ENCODE peak calls at places on chromosomes 1 and 21, in nine cellular contexts. One of them, this sample, is unnamed. For H3K4me1, the result is how much of the 10 kb centered on the place peaks cover.

GRCh38 chr1:77905603-77906002 is 17.2 kb downstream of the NEXN start:
- DNase-seq in sigmoid colon: no peak
- DNase-seq in hepatocyte: no peak
- DNase-seq in effector memory CD4-positive, alpha-beta T cell: no peak
- DNase-seq in Peyer's patch: no peak
- DNase-seq in left ventricle myocardium inferior: no peak
- DNase-seq in neuronal stem cell: no peak
- DNase-seq in neural progenitor cell: no peak
- DNase-seq in A549: no peak
- DNase-seq in this sample: no peak

GRCh38 chr1:119371800-119372199 is 3.2 kb downstream of the HAO2 start:
- DNase-seq in sigmoid colon: no peak
- DNase-seq in hepatocyte: no peak
- DNase-seq in effector memory CD4-positive, alpha-beta T cell: no peak
- DNase-seq in Peyer's patch: no peak
- DNase-seq in left ventricle myocardium inferior: no peak
- DNase-seq in neuronal stem cell: no peak
- DNase-seq in neural progenitor cell: no peak
- DNase-seq in A549: no peak
- DNase-seq in this sample: no peak

GRCh38 chr1:163467291-163467690 is 145.5 kb downstream of the NUF2 start:
- DNase-seq in sigmoid colon: no peak
- DNase-seq in hepatocyte: no peak
- DNase-seq in effector memory CD4-positive, alpha-beta T cell: no peak
- DNase-seq in Peyer's patch: no peak
- DNase-seq in left ventricle myocardium inferior: no peak
- DNase-seq in neuronal stem cell: no peak
- DNase-seq in neural progenitor cell: no peak
- DNase-seq in A549: no peak
- DNase-seq in this sample: no peak

GRCh38 chr1:210900079-210900478 is 233.9 kb downstream of the KCNH1 start:
- DNase-seq in sigmoid colon: no peak
- DNase-seq in hepatocyte: no peak
- DNase-seq in effector memory CD4-positive, alpha-beta T cell: no peak
- DNase-seq in Peyer's patch: no peak
- DNase-seq in left ventricle myocardium inferior: no peak
- DNase-seq in neuronal stem cell: no peak
- DNase-seq in neural progenitor cell: no peak
- DNase-seq in A549: no peak
- DNase-seq in this sample: no peak

GRCh38 chr1:12140016-12140415 is 26.8 kb upstream of the TNFRSF1B start:
- DNase-seq in sigmoid colon: no peak
- DNase-seq in hepatocyte: no peak
- DNase-seq in effector memory CD4-positive, alpha-beta T cell: no peak
- DNase-seq in Peyer's patch: no peak
- DNase-seq in left ventricle myocardium inferior: peak
- DNase-seq in neuronal stem cell: no peak
- DNase-seq in neural progenitor cell: no peak
- DNase-seq in A549: no peak
- DNase-seq in this sample: no peak

GRCh38 chr1:172991674-172992400 is 58.9 kb downstream of the TNFSF18 start:
- DNase-seq in sigmoid colon: no peak
- DNase-seq in hepatocyte: no peak
- DNase-seq in effector memory CD4-positive, alpha-beta T cell: no peak
- DNase-seq in Peyer's patch: no peak
- DNase-seq in left ventricle myocardium inferior: no peak
- DNase-seq in neuronal stem cell: no peak
- DNase-seq in neural progenitor cell: no peak
- DNase-seq in A549: no peak
- DNase-seq in this sample: no peak

GRCh38 chr1:116565222-116565621 is 5.6 kb downstream of the CD58 start:
- DNase-seq in sigmoid colon: no peak
- DNase-seq in hepatocyte: no peak
- DNase-seq in effector memory CD4-positive, alpha-beta T cell: no peak
- DNase-seq in Peyer's patch: no peak
- DNase-seq in left ventricle myocardium inferior: no peak
- DNase-seq in neuronal stem cell: no peak
- DNase-seq in neural progenitor cell: no peak
- DNase-seq in A549: no peak
- DNase-seq in this sample: no peak

GRCh38 chr1:44786138-44786840 is 1.7 kb downstream of the BEST4 start:
- DNase-seq in sigmoid colon: peak
- DNase-seq in hepatocyte: peak
- DNase-seq in effector memory CD4-positive, alpha-beta T cell: peak
- DNase-seq in Peyer's patch: peak
- DNase-seq in left ventricle myocardium inferior: peak
- DNase-seq in neuronal stem cell: no peak
- DNase-seq in neural progenitor cell: peak
- DNase-seq in A549: peak
- DNase-seq in this sample: no peak

GRCh38 chr1:56830052-56830451 is 10.8 kb upstream of the FYB2 start:
- DNase-seq in sigmoid colon: no peak
- DNase-seq in hepatocyte: no peak
- DNase-seq in effector memory CD4-positive, alpha-beta T cell: no peak
- DNase-seq in Peyer's patch: no peak
- DNase-seq in left ventricle myocardium inferior: no peak
- DNase-seq in neuronal stem cell: no peak
- DNase-seq in neural progenitor cell: no peak
- DNase-seq in A549: no peak
- DNase-seq in this sample: no peak

GRCh38 chr1:243930822-243931671 is 81.0 kb upstream of the AKT3 start:
- DNase-seq in sigmoid colon: no peak
- DNase-seq in hepatocyte: peak
- DNase-seq in effector memory CD4-positive, alpha-beta T cell: no peak
- DNase-seq in Peyer's patch: no peak
- DNase-seq in left ventricle myocardium inferior: no peak
- DNase-seq in neuronal stem cell: peak
- DNase-seq in neural progenitor cell: peak
- DNase-seq in A549: no peak
- DNase-seq in this sample: no peak

GRCh38 chr1:71303617-71304041 is 222.8 kb upstream of the ZRANB2 start:
- DNase-seq in sigmoid colon: no peak
- DNase-seq in hepatocyte: no peak
- DNase-seq in effector memory CD4-positive, alpha-beta T cell: no peak
- DNase-seq in Peyer's patch: no peak
- DNase-seq in left ventricle myocardium inferior: no peak
- DNase-seq in neuronal stem cell: no peak
- DNase-seq in neural progenitor cell: no peak
- DNase-seq in A549: no peak
- DNase-seq in this sample: no peak

DNA sequence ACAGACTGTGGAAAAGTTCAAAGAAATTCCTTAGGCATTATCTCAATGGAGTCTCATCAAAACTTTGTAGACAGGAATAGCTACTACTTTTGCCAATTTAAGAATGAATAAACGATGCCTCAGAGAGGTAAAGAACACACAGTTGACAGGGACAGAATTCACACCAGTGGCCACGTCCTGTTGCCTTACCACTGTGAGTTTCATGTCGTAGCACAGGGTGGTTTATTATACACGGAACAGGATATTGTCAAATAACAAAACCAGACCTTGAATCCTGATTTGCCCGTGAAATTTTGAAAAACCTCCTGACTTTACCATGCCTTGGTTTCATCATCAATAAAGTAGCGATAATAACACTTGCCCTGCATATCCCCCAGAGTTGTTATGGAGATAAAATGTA is 408.0 kb upstream of the RUNX1 start:
- DNase-seq in sigmoid colon: no peak
- DNase-seq in hepatocyte: no peak
- DNase-seq in effector memory CD4-positive, alpha-beta T cell: no peak
- DNase-seq in Peyer's patch: no peak
- DNase-seq in left ventricle myocardium inferior: no peak
- DNase-seq in neuronal stem cell: no peak
- DNase-seq in neural progenitor cell: no peak
- DNase-seq in A549: no peak
- DNase-seq in this sample: no peak
- H3K4me1 ChIP-seq in sigmoid colon: under half
- H3K4me1 ChIP-seq in hepatocyte: under half
- H3K4me1 ChIP-seq in effector memory CD4-positive, alpha-beta T cell: under half
- H3K4me1 ChIP-seq in Peyer's patch: under half
- H3K4me1 ChIP-seq in left ventricle myocardium inferior: under half
- H3K4me1 ChIP-seq in neuronal stem cell: under half
- H3K4me1 ChIP-seq in neural progenitor cell: under half
- H3K4me1 ChIP-seq in A549: under half
- H3K4me1 ChIP-seq in this sample: under half

DNA sequence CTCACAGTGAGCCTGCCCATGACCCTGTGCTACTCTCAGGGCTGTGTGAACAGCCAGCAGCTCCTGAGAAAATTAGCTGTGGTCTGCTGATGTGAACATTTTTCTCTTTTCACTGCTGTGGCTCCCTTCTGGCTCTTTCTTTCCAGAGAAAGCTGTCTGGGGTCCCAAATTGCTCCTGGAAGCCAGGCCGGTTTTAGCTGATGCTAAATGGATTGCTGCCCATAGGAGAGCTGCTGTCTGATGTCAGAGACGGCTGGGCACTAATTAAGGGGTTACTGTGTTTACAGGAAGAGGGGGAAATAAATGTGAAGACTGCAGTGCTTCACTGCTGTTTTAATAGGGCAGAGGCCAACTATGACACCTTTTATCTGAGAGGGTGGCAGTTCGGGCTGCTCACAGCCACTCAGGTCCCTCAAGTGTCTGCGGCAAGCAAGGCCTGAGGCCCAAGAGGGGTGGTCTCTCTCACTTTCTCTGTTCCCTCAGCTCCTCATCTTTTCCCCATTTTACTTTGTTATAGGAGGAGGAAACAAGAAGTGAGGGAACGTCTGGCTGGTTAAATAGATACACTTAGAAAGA is 106.0 kb upstream of the GNG12 start:
- DNase-seq in sigmoid colon: no peak
- DNase-seq in hepatocyte: no peak
- DNase-seq in effector memory CD4-positive, alpha-beta T cell: no peak
- DNase-seq in Peyer's patch: no peak
- DNase-seq in left ventricle myocardium inferior: no peak
- DNase-seq in neuronal stem cell: no peak
- DNase-seq in neural progenitor cell: no peak
- DNase-seq in A549: no peak
- DNase-seq in this sample: no peak
- H3K4me1 ChIP-seq in sigmoid colon: under half
- H3K4me1 ChIP-seq in hepatocyte: under half
- H3K4me1 ChIP-seq in effector memory CD4-positive, alpha-beta T cell: under half
- H3K4me1 ChIP-seq in Peyer's patch: under half
- H3K4me1 ChIP-seq in left ventricle myocardium inferior: under half
- H3K4me1 ChIP-seq in neuronal stem cell: under half
- H3K4me1 ChIP-seq in neural progenitor cell: under half
- H3K4me1 ChIP-seq in A549: under half
- H3K4me1 ChIP-seq in this sample: under half

GRCh38 chr1:17563494-17564281 is 24.2 kb downstream of the ARHGEF10L start:
- DNase-seq in sigmoid colon: no peak
- DNase-seq in hepatocyte: no peak
- DNase-seq in effector memory CD4-positive, alpha-beta T cell: no peak
- DNase-seq in Peyer's patch: no peak
- DNase-seq in left ventricle myocardium inferior: peak
- DNase-seq in neuronal stem cell: no peak
- DNase-seq in neural progenitor cell: no peak
- DNase-seq in A549: no peak
- DNase-seq in this sample: no peak

GRCh38 chr1:17564458-17565393 is 25.2 kb downstream of the ARHGEF10L start:
- DNase-seq in sigmoid colon: no peak
- DNase-seq in hepatocyte: no peak
- DNase-seq in effector memory CD4-positive, alpha-beta T cell: no peak
- DNase-seq in Peyer's patch: peak
- DNase-seq in left ventricle myocardium inferior: no peak
- DNase-seq in neuronal stem cell: no peak
- DNase-seq in neural progenitor cell: peak
- DNase-seq in A549: no peak
- DNase-seq in this sample: peak

GRCh38 chr1:17566892-17567291 is 27.4 kb downstream of the ARHGEF10L start:
- DNase-seq in sigmoid colon: no peak
- DNase-seq in hepatocyte: no peak
- DNase-seq in effector memory CD4-positive, alpha-beta T cell: no peak
- DNase-seq in Peyer's patch: no peak
- DNase-seq in left ventricle myocardium inferior: no peak
- DNase-seq in neuronal stem cell: no peak
- DNase-seq in neural progenitor cell: no peak
- DNase-seq in A549: no peak
- DNase-seq in this sample: peak

GRCh38 chr1:17567582-17567981 is 28.1 kb downstream of the ARHGEF10L start:
- DNase-seq in sigmoid colon: peak
- DNase-seq in hepatocyte: no peak
- DNase-seq in effector memory CD4-positive, alpha-beta T cell: no peak
- DNase-seq in Peyer's patch: no peak
- DNase-seq in left ventricle myocardium inferior: no peak
- DNase-seq in neuronal stem cell: no peak
- DNase-seq in neural progenitor cell: no peak
- DNase-seq in A549: no peak
- DNase-seq in this sample: no peak

DNA sequence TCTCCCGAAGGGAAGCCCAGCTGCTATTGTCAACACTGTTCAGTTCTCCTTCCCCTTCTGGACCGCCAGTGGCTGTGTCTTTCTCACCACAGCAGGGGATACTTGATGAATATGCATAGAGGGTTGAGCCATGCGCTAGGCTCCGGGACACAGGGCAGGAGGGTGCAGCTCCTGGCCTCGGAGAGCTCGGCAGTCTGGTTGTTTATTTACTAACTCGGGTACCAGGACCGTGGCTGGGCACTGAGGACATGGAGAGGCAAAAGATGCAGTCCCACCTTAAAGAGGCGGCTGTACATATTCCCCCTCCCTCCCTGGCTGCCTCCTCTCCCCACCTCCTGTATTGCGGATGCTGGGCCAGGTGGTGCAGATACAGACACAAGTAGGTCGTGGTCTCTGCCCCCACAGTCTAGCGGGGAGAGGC is 26.1 kb downstream of the ARHGEF10L start:
- DNase-seq in sigmoid colon: no peak
- DNase-seq in hepatocyte: no peak
- DNase-seq in effector memory CD4-positive, alpha-beta T cell: no peak
- DNase-seq in Peyer's patch: no peak
- DNase-seq in left ventricle myocardium inferior: no peak
- DNase-seq in neuronal stem cell: no peak
- DNase-seq in neural progenitor cell: peak
- DNase-seq in A549: no peak
- DNase-seq in this sample: peak
- H3K4me1 ChIP-seq in sigmoid colon: half or more
- H3K4me1 ChIP-seq in hepatocyte: under half
- H3K4me1 ChIP-seq in effector memory CD4-positive, alpha-beta T cell: under half
- H3K4me1 ChIP-seq in Peyer's patch: under half
- H3K4me1 ChIP-seq in left ventricle myocardium inferior: half or more
- H3K4me1 ChIP-seq in neuronal stem cell: under half
- H3K4me1 ChIP-seq in neural progenitor cell: under half
- H3K4me1 ChIP-seq in A549: under half
- H3K4me1 ChIP-seq in this sample: under half

DNA sequence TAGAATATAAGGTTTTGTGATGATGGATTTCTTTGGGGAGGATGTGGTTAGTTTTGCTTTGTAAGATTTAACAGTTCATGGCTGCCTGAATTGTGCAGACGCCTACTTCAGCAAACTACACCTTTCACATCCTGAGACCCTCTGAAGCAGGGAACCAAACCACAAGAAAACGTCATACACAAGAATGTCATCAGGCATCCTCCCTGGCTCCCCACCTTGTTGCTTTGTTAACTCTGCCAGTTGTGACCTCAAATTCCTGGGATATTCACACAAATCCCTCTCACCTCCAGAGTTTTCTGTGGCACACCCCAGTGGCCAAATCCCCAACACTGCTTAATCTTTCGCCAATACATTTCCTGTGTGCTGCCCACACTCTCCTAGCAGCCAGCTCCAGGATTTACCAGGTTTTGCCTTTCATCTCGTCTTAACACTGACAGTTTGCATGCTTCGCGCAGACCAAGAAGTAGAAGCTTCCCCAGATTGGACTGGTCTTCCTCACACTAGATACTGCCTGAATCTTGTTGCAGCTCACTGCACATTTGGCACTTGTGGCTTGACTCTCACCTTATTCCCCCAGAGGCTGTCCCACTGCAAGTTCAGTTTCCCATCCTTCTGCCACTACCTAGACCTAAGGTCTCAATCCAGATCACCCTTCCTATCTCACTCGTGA is 51.1 kb upstream of the CTTNBP2NL start:
- DNase-seq in sigmoid colon: no peak
- DNase-seq in hepatocyte: no peak
- DNase-seq in effector memory CD4-positive, alpha-beta T cell: no peak
- DNase-seq in Peyer's patch: no peak
- DNase-seq in left ventricle myocardium inferior: no peak
- DNase-seq in neuronal stem cell: no peak
- DNase-seq in neural progenitor cell: peak
- DNase-seq in A549: no peak
- DNase-seq in this sample: no peak
- H3K4me1 ChIP-seq in sigmoid colon: under half
- H3K4me1 ChIP-seq in hepatocyte: under half
- H3K4me1 ChIP-seq in effector memory CD4-positive, alpha-beta T cell: under half
- H3K4me1 ChIP-seq in Peyer's patch: under half
- H3K4me1 ChIP-seq in left ventricle myocardium inferior: under half
- H3K4me1 ChIP-seq in neuronal stem cell: under half
- H3K4me1 ChIP-seq in neural progenitor cell: under half
- H3K4me1 ChIP-seq in A549: under half
- H3K4me1 ChIP-seq in this sample: under half

This sample was measured in right lobe of liver.